ENCODE peak calls at places on chromosomes 13 and 19, in four cellular contexts. B is right lobe of liver; K is naive thymus-derived CD4-positive, alpha-beta T cell; A is stimulated activated naive CD8-positive, alpha-beta T cell treated with anti-CD3 and anti-CD28 coated beads, Interleukin-15, amount 100 ng/mL, for 72 hours. E is an unnamed sample.

GRCh38 chr13:50910483-50910805 is 853 bp downstream of the RNASEH2B start:
- ATAC-seq in B (peak), K (no peak), A (no peak), E (no peak)

GRCh38 chr19:3618144-3618810 is 8.3 kb downstream of the CACTIN start:
- ATAC-seq in B (peak), K (peak), A (peak), E (peak)

GRCh38 chr19:46515879-46516350 is 20.2 kb upstream of the PNMA8B start:
- ATAC-seq in B (peak), K (peak), A (peak), E (peak)

GRCh38 chr13:23570931-23571330 is 719 bp downstream of the TNFRSF19 start:
- ATAC-seq in B (no peak), K (no peak), A (no peak), E (no peak)

GRCh38 chr19:53157601-53158000 is 1.3 kb downstream of the ZNF347 start:
- ATAC-seq in B (no peak), K (no peak), A (no peak), E (no peak)

GRCh38 chr13:105538346-105538745 is 997.1 kb downstream of the EFNB2 start:
- ATAC-seq in B (no peak), K (no peak), A (no peak), E (no peak)

GRCh38 chr19:36041831-36042230 is 9.2 kb upstream of the CLIP3 start:
- ATAC-seq in B (no peak), K (no peak), A (no peak), E (no peak)

GRCh38 chr13:44541601-44542000 is 34.5 kb downstream of the TSC22D1 start:
- ATAC-seq in B (no peak), K (no peak), A (no peak), E (no peak)

GRCh38 chr13:28495586-28496564 is 947 bp upstream of the FLT1 start:
- ATAC-seq in B (no peak), K (no peak), A (no peak), E (no peak)

GRCh38 chr19:1591421-1592022 is 1.1 kb downstream of the MBD3 start:
- ATAC-seq in B (peak), K (no peak), A (no peak), E (no peak)

GRCh38 chr13:73259061-73259908 is 200.5 kb downstream of the KLF5 start:
- ATAC-seq in B (no peak), K (no peak), A (no peak), E (no peak)

GRCh38 chr19:48806818-48807589 is 3.8 kb downstream of the BCAT2 start:
- ATAC-seq in B (peak), K (no peak), A (no peak), E (peak)

GRCh38 chr19:36686365-36687213 is 823 bp upstream of the ZNF567 start:
- ATAC-seq in B (peak), K (no peak), A (no peak), E (no peak)

GRCh38 chr19:42280761-42281174 is 11.7 kb downstream of the CIC start:
- ATAC-seq in B (no peak), K (no peak), A (no peak), E (no peak)

GRCh38 chr19:55312621-55313117 is 12.5 kb downstream of the TMEM150B start:
- ATAC-seq in B (no peak), K (no peak), A (no peak), E (no peak)

GRCh38 chr13:105611424-105611823 is 924.0 kb downstream of the EFNB2 start:
- ATAC-seq in B (no peak), K (no peak), A (no peak), E (no peak)

GRCh38 chr19:35013820-35014754 is 14.0 kb downstream of the GRAMD1A start:
- ATAC-seq in B (peak), K (peak), A (peak), E (no peak)

GRCh38 chr19:8113017-8113416 is 36.4 kb downstream of the FBN3 start:
- ATAC-seq in B (no peak), K (no peak), A (no peak), E (no peak)

GRCh38 chr13:62060570-62060969 is 644.9 kb upstream of the PCDH20 start:
- ATAC-seq in B (no peak), K (no peak), A (no peak), E (no peak)

GRCh38 chr19:45205810-45206209 is 27.2 kb downstream of the BLOC1S3 start:
- ATAC-seq in B (no peak), K (no peak), A (no peak), E (no peak)

GRCh38 chr13:88235441-88235840 is 564.3 kb downstream of the SLITRK5 start:
- ATAC-seq in B (no peak), K (no peak), A (no peak), E (no peak)

GRCh38 chr13:33129094-33129832 is 113.0 kb downstream of the KL start:
- ATAC-seq in B (peak), K (no peak), A (no peak), E (no peak)

GRCh38 chr19:10007811-10008211 is 2.5 kb downstream of the COL5A3 start:
- ATAC-seq in B (no peak), K (no peak), A (no peak), E (no peak)

GRCh38 chr19:42024622-42025111 is 30.6 kb upstream of the ATP1A3 start:
- ATAC-seq in B (no peak), K (no peak), A (no peak), E (no peak)

GRCh38 chr13:59914556-59914955 is 249.2 kb downstream of the DIAPH3 start:
- ATAC-seq in B (no peak), K (no peak), A (no peak), E (no peak)

GRCh38 chr19:21580101-21580500 is 74.7 kb downstream of the ZNF429 start:
- ATAC-seq in B (no peak), K (peak), A (no peak), E (no peak)

GRCh38 chr19:4980087-4980486 is 11.2 kb downstream of the KDM4B start:
- ATAC-seq in B (no peak), K (no peak), A (no peak), E (no peak)

E was measured in stimulated activated memory B cell treated with anti-CD40 and anti-IgM and Interleukin-4, amounts not matched to agents 10 μg/mL and 1 μg/mL and 100 μg/mL, for 72 hours.